ENCODE peak calls at places on chromosomes 11 and 22, in nine cellular contexts. S, T, H, G, K, J, E, X and F are unnamed samples.

GRCh38 chr11:12581923-12582322 is 92.3 kb upstream of the TEAD1 start:
- DNase-seq in T (no peak), K (no peak), X (no peak), E (peak; percentile 58), J (no peak), H (peak; percentile 83), S (no peak), G (no peak), F (peak; percentile 95)

GRCh38 chr11:93267383-93267782 is 63.2 kb upstream of the DEUP1 start:
- DNase-seq in X (no peak), H (no peak), T (no peak), E (peak; percentile 49), J (no peak), S (no peak), G (no peak), K (no peak), F (no peak)

GRCh38 chr22:41021655-41022454 is 70.5 kb upstream of the EP300 start:
- DNase-seq in G (no peak), K (peak; percentile 58), T (peak; percentile 81), X (peak; percentile 70), E (peak; percentile 87), H (peak; percentile 27), S (peak; percentile 83), J (peak; percentile 67), F (no peak)

GRCh38 chr11:113255096-113255495 is 59.3 kb upstream of the TTC12 start:
- DNase-seq in S (no peak), G (no peak), E (no peak), K (no peak), X (no peak), H (peak; percentile 50), T (no peak), J (no peak), F (no peak)

GRCh38 chr22:37511368-37512104 is 7.7 kb downstream of the CARD10 start:
- DNase-seq in H (no peak), T (no peak), G (no peak), J (no peak), K (no peak), E (no peak), S (no peak), X (no peak), F (no peak)

GRCh38 chr11:57946628-57947027 is 77.1 kb upstream of the OR9Q1 start:
- DNase-seq in T (no peak), H (no peak), X (no peak), E (no peak), S (peak; percentile 11), G (no peak), J (no peak), K (no peak), F (no peak)

GRCh38 chr11:16178273-16178672 is 178.1 kb downstream of the SOX6 start:
- DNase-seq in H (no peak), E (no peak), S (no peak), K (no peak), G (no peak), T (no peak), X (no peak), J (no peak), F (no peak)

GRCh38 chr11:3632070-3632660 is 9.6 kb downstream of the ART5 start:
- DNase-seq in G (no peak), S (no peak), H (no peak), J (no peak), E (peak; percentile 20), X (no peak), T (no peak), K (no peak), F (no peak)

GRCh38 chr11:14424096-14424495 is 65.1 kb upstream of the RRAS2 start:
- DNase-seq in S (no peak), G (no peak), K (no peak), T (no peak), X (no peak), E (no peak), H (peak; percentile 79), J (no peak), F (no peak)

GRCh38 chr11:71184421-71185210 is 67.8 kb downstream of the SHANK2 start:
- DNase-seq in H (no peak), T (no peak), K (no peak), G (no peak), E (no peak), X (no peak), J (no peak), S (no peak), F (no peak)

GRCh38 chr22:50641696-50642607 is 14.0 kb upstream of the ARSA start:
- DNase-seq in G (no peak), T (peak; percentile 42), H (peak; percentile 14), K (no peak), X (peak; percentile 53), J (no peak), S (peak; percentile 37), E (peak; percentile 86), F (no peak)

GRCh38 chr22:28375761-28376534 is 303.7 kb downstream of the TTC28 start:
- DNase-seq in T (no peak), G (no peak), X (no peak), E (no peak), S (no peak), H (no peak), J (no peak), K (no peak), F (no peak)

GRCh38 chr11:40134820-40135219 is 1324.6 kb downstream of the LRRC4C start:
- DNase-seq in G (no peak), X (no peak), T (no peak), J (no peak), E (no peak), S (no peak), K (no peak), H (no peak), F (no peak)

GRCh38 chr11:70526116-70527045 is 128.1 kb downstream of the CTTN start:
- DNase-seq in J (no peak), G (no peak), X (no peak), K (no peak), T (no peak), S (no peak), H (no peak), E (no peak), F (no peak)

GRCh38 chr22:32994046-32994827 is 63.9 kb downstream of the SYN3 start:
- DNase-seq in K (no peak), E (no peak), J (no peak), T (peak; percentile 45), S (no peak), G (no peak), H (no peak), X (no peak), F (no peak)

GRCh38 chr11:32052218-32052617 is 38.7 kb upstream of the RCN1 start:
- DNase-seq in J (peak; percentile 38), X (peak; percentile 72), K (peak; percentile 67), H (peak; percentile 34), S (peak; percentile 42), T (no peak), G (no peak), E (peak; percentile 73), F (no peak)

GRCh38 chr11:108870373-108871020 is 205.6 kb downstream of the DDX10 start:
- DNase-seq in T (no peak), J (no peak), E (no peak), X (no peak), K (no peak), G (peak; percentile 22), H (peak; percentile 57), S (no peak), F (no peak)

GRCh38 chr22:49677495-49677889 is 150.2 kb downstream of the BRD1 start:
- DNase-seq in H (no peak), T (no peak), E (no peak), S (no peak), G (no peak), K (no peak), X (no peak), J (no peak), F (no peak)

GRCh38 chr22:19394274-19395050 is 37.1 kb downstream of the HIRA start:
- DNase-seq in J (no peak), K (no peak), T (no peak), X (no peak), G (no peak), S (no peak), H (no peak), E (peak; percentile 25), F (no peak)
- TF ChIP-seq CTCF in J (no peak), K (no peak), T (no peak), X (no peak), G (no peak), S (no peak), H (no peak), E (no peak), F (no peak)

GRCh38 chr22:23533328-23533762 is 46.7 kb downstream of the IGLL1 start:
- DNase-seq in K (peak; percentile 84), X (peak; percentile 80), T (peak; percentile 6), S (peak; percentile 70), E (peak; percentile 96), J (peak; percentile 67), H (peak; percentile 5), G (no peak), F (no peak)
- TF ChIP-seq CTCF in K (peak; percentile 69), X (peak; percentile 63), T (peak; percentile 22), S (peak; percentile 55), E (peak; percentile 80), J (peak; percentile 66), H (peak; percentile 52), G (peak; percentile 11), F (peak; percentile 62)

GRCh38 chr11:103961010-103961409 is 75.4 kb upstream of the DDI1 start:
- DNase-seq in K (no peak), E (no peak), G (no peak), S (no peak), X (no peak), J (no peak), T (no peak), H (peak; percentile 93), F (no peak)

GRCh38 chr11:103968685-103969084 is 67.8 kb upstream of the DDI1 start:
- DNase-seq in K (no peak), X (no peak), H (no peak), E (no peak), G (no peak), T (no peak), J (no peak), S (no peak), F (no peak)

GRCh38 chr11:103967985-103968384 is 68.5 kb upstream of the DDI1 start:
- DNase-seq in X (no peak), S (no peak), G (no peak), J (no peak), H (no peak), T (no peak), K (no peak), E (no peak), F (no peak)

GRCh38 chr11:103959279-103959930 is 77.0 kb upstream of the DDI1 start:
- DNase-seq in G (no peak), J (no peak), T (no peak), K (no peak), E (no peak), X (no peak), S (peak; percentile 38), H (no peak), F (no peak)

DNA sequence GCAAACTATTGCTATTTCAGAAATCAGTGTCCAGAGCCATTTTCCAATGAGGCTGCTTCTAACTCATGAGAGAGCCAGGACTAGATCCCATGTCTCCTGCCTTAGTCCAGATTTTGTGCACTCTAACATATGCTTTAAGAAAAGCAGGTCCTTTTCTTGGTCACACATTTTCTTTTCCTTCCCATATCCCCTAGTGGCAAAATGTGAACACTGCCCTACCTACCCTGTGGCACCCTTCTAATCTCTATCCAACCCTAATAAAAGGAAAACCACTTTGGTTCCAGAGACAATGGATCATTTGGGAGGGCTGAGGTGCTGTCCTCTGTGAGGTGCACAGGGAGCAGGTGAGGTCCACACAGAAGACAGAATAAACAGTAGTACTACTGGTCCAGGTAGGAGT is 72.0 kb upstream of the DDI1 start:
- DNase-seq in E (no peak), S (no peak), K (no peak), J (no peak), X (no peak), G (no peak), T (no peak), H (no peak), F (no peak)
- TF ChIP-seq CTCF in E (peak; percentile 65), S (peak; percentile 49), K (no peak), J (peak; percentile 9), X (no peak), G (no peak), T (no peak), H (peak; percentile 15), F (no peak)

GRCh38 chr11:65859134-65859811 is 960 bp upstream of the MUS81 start:
- DNase-seq in J (peak; percentile 96), S (peak; percentile 99), G (peak; percentile 96), X (peak; percentile 99), T (peak; percentile 100), H (peak; percentile 91), E (peak; percentile 99), K (peak; percentile 98), F (peak; percentile 96)
- TF ChIP-seq CTCF in J (peak; percentile 35), S (peak; percentile 26), G (no peak), X (no peak), T (no peak), H (peak; percentile 11), E (peak; percentile 44), K (peak; percentile 32), F (peak; percentile 12)